ENCODE peak calls at places on chromosomes 7 and 10, in five cellular contexts. Z, L, U, K and F are unnamed samples.
A peak's percentile ranks its signal among the peaks of the same experiment; 100 is the strongest.

GRCh38 chr10:35912615-35913170 is 270.6 kb upstream of the FZD8 start:
- DNase-seq in Z (no peak), L (no peak), U (no peak), K (no peak), F (no peak)

GRCh38 chr7:150787321-150788281 is 12.6 kb downstream of the TMEM176B start:
- DNase-seq in Z (no peak), L (no peak), U (no peak), K (no peak), F (no peak)

GRCh38 chr10:88477343-88478085 is 105.6 kb downstream of the RNLS start:
- DNase-seq in Z (no peak), L (no peak), U (no peak), K (no peak), F (no peak)

GRCh38 chr7:79979437-79979836 is 155.2 kb upstream of the GNAI1 start:
- DNase-seq in Z (no peak), L (no peak), U (no peak), K (no peak), F (no peak)

GRCh38 chr7:134120405-134120804 is 6.7 kb upstream of the LRGUK start:
- DNase-seq in Z (no peak), L (no peak), U (no peak), K (no peak), F (no peak)

GRCh38 chr10:88881335-88881734 is 1.3 kb downstream of the STAMBPL1 start:
- DNase-seq in Z (peak; percentile 12), L (no peak), U (no peak), K (no peak), F (peak; percentile 9)

GRCh38 chr10:130017631-130018022 is 53.6 kb upstream of the EBF3 start:
- DNase-seq in Z (no peak), L (no peak), U (no peak), K (no peak), F (no peak)

GRCh38 chr10:104301907-104302690 is 33.1 kb downstream of the GSTO2 start:
- DNase-seq in Z (no peak), L (no peak), U (no peak), K (no peak), F (no peak)

GRCh38 chr10:15379043-15379442 is 8.0 kb upstream of the FAM171A1 start:
- DNase-seq in Z (no peak), L (no peak), U (no peak), K (no peak), F (no peak)